ENCODE peak calls at places on chromosome 13, in eight cellular contexts. One of them, this sample, is unnamed.

GRCh38 chr13:95756072-95756471 is 79.1 kb downstream of the DNAJC3 start:
- DNase-seq in CD8-positive, alpha-beta memory T cell: no peak
- DNase-seq in caudate nucleus: no peak
- DNase-seq in tibial nerve: no peak
- DNase-seq in neural progenitor cell: no peak
- DNase-seq in ascending aorta: no peak
- DNase-seq in mesendoderm: peak; percentile 42
- DNase-seq in CD4-positive, alpha-beta memory T cell: no peak
- DNase-seq in this sample: no peak

GRCh38 chr13:80040219-80040976 is 300.5 kb downstream of the SPRY2 start:
- DNase-seq in mesendoderm: no peak
- DNase-seq in CD8-positive, alpha-beta memory T cell: no peak
- DNase-seq in neural progenitor cell: no peak
- DNase-seq in ascending aorta: no peak
- DNase-seq in tibial nerve: no peak
- DNase-seq in CD4-positive, alpha-beta memory T cell: no peak
- DNase-seq in caudate nucleus: no peak
- DNase-seq in this sample: no peak

GRCh38 chr13:24746618-24747247 is 17.2 kb upstream of the RNF17 start:
- DNase-seq in CD4-positive, alpha-beta memory T cell: no peak
- DNase-seq in ascending aorta: no peak
- DNase-seq in mesendoderm: peak; percentile 61
- DNase-seq in CD8-positive, alpha-beta memory T cell: no peak
- DNase-seq in caudate nucleus: no peak
- DNase-seq in tibial nerve: no peak
- DNase-seq in neural progenitor cell: peak; percentile 71
- DNase-seq in this sample: no peak

GRCh38 chr13:113742000-113742441 is 17.0 kb upstream of the TMEM255B start:
- DNase-seq in tibial nerve: no peak
- DNase-seq in neural progenitor cell: peak; percentile 53
- DNase-seq in ascending aorta: no peak
- DNase-seq in caudate nucleus: no peak
- DNase-seq in CD4-positive, alpha-beta memory T cell: no peak
- DNase-seq in mesendoderm: peak; percentile 50
- DNase-seq in CD8-positive, alpha-beta memory T cell: peak; percentile 32
- DNase-seq in this sample: no peak

GRCh38 chr13:50072676-50073075 is 57.4 kb downstream of the KCNRG start:
- DNase-seq in mesendoderm: no peak
- DNase-seq in caudate nucleus: no peak
- DNase-seq in CD8-positive, alpha-beta memory T cell: no peak
- DNase-seq in tibial nerve: no peak
- DNase-seq in CD4-positive, alpha-beta memory T cell: no peak
- DNase-seq in ascending aorta: no peak
- DNase-seq in neural progenitor cell: no peak
- DNase-seq in this sample: no peak

GRCh38 chr13:74061939-74062595 is 72.1 kb downstream of the KLF12 start:
- DNase-seq in CD4-positive, alpha-beta memory T cell: peak; percentile 66
- DNase-seq in neural progenitor cell: no peak
- DNase-seq in ascending aorta: no peak
- DNase-seq in mesendoderm: no peak
- DNase-seq in tibial nerve: no peak
- DNase-seq in CD8-positive, alpha-beta memory T cell: peak; percentile 53
- DNase-seq in caudate nucleus: no peak
- DNase-seq in this sample: no peak

GRCh38 chr13:113548778-113549621 is 35.6 kb upstream of the TFDP1 start:
- DNase-seq in mesendoderm: no peak
- DNase-seq in tibial nerve: no peak
- DNase-seq in CD8-positive, alpha-beta memory T cell: peak; percentile 17
- DNase-seq in ascending aorta: peak; percentile 53
- DNase-seq in CD4-positive, alpha-beta memory T cell: no peak
- DNase-seq in neural progenitor cell: no peak
- DNase-seq in caudate nucleus: no peak
- DNase-seq in this sample: no peak

GRCh38 chr13:76668716-76669115 is 217.5 kb downstream of the KCTD12 start:
- DNase-seq in neural progenitor cell: peak; percentile 10
- DNase-seq in CD4-positive, alpha-beta memory T cell: no peak
- DNase-seq in caudate nucleus: no peak
- DNase-seq in mesendoderm: no peak
- DNase-seq in tibial nerve: no peak
- DNase-seq in CD8-positive, alpha-beta memory T cell: no peak
- DNase-seq in ascending aorta: no peak
- DNase-seq in this sample: no peak

GRCh38 chr13:34926513-34926912 is 15.6 kb upstream of the NBEA start:
- DNase-seq in CD4-positive, alpha-beta memory T cell: no peak
- DNase-seq in caudate nucleus: no peak
- DNase-seq in tibial nerve: no peak
- DNase-seq in ascending aorta: no peak
- DNase-seq in neural progenitor cell: peak; percentile 61
- DNase-seq in CD8-positive, alpha-beta memory T cell: no peak
- DNase-seq in mesendoderm: peak; percentile 50
- DNase-seq in this sample: no peak

GRCh38 chr13:80276371-80277289 is 64.3 kb downstream of the SPRY2 start:
- DNase-seq in CD8-positive, alpha-beta memory T cell: no peak
- DNase-seq in mesendoderm: peak; percentile 45
- DNase-seq in ascending aorta: no peak
- DNase-seq in CD4-positive, alpha-beta memory T cell: no peak
- DNase-seq in tibial nerve: no peak
- DNase-seq in neural progenitor cell: peak; percentile 97
- DNase-seq in caudate nucleus: no peak
- DNase-seq in this sample: peak; percentile 67

GRCh38 chr13:79434578-79434977 is 28.5 kb upstream of the RBM26 start:
- DNase-seq in caudate nucleus: no peak
- DNase-seq in neural progenitor cell: no peak
- DNase-seq in tibial nerve: no peak
- DNase-seq in CD8-positive, alpha-beta memory T cell: no peak
- DNase-seq in mesendoderm: no peak
- DNase-seq in ascending aorta: no peak
- DNase-seq in CD4-positive, alpha-beta memory T cell: no peak
- DNase-seq in this sample: no peak

GRCh38 chr13:44413095-44413494 is 39.5 kb downstream of the SERP2 start:
- DNase-seq in tibial nerve: no peak
- DNase-seq in CD4-positive, alpha-beta memory T cell: no peak
- DNase-seq in mesendoderm: no peak
- DNase-seq in ascending aorta: no peak
- DNase-seq in caudate nucleus: no peak
- DNase-seq in CD8-positive, alpha-beta memory T cell: no peak
- DNase-seq in neural progenitor cell: no peak
- DNase-seq in this sample: no peak

GRCh38 chr13:113802090-113802531 is 43.1 kb downstream of the TMEM255B start:
- DNase-seq in ascending aorta: no peak
- DNase-seq in caudate nucleus: no peak
- DNase-seq in tibial nerve: no peak
- DNase-seq in CD4-positive, alpha-beta memory T cell: no peak
- DNase-seq in CD8-positive, alpha-beta memory T cell: peak; percentile 34
- DNase-seq in mesendoderm: peak; percentile 89
- DNase-seq in neural progenitor cell: peak; percentile 67
- DNase-seq in this sample: no peak

GRCh38 chr13:99320693-99321481 is 13.7 kb upstream of the GPR183 start:
- DNase-seq in CD8-positive, alpha-beta memory T cell: peak; percentile 64
- DNase-seq in ascending aorta: no peak
- DNase-seq in tibial nerve: no peak
- DNase-seq in mesendoderm: no peak
- DNase-seq in CD4-positive, alpha-beta memory T cell: peak; percentile 80
- DNase-seq in neural progenitor cell: no peak
- DNase-seq in caudate nucleus: no peak
- DNase-seq in this sample: no peak

GRCh38 chr13:64369121-64369520 is 2861.0 kb downstream of the PCDH9 start:
- DNase-seq in CD4-positive, alpha-beta memory T cell: no peak
- DNase-seq in tibial nerve: no peak
- DNase-seq in CD8-positive, alpha-beta memory T cell: no peak
- DNase-seq in caudate nucleus: no peak
- DNase-seq in ascending aorta: no peak
- DNase-seq in mesendoderm: no peak
- DNase-seq in neural progenitor cell: no peak
- DNase-seq in this sample: no peak

GRCh38 chr13:27141746-27142145 is 29.9 kb downstream of the USP12 start:
- DNase-seq in CD4-positive, alpha-beta memory T cell: no peak
- DNase-seq in tibial nerve: no peak
- DNase-seq in caudate nucleus: no peak
- DNase-seq in neural progenitor cell: no peak
- DNase-seq in mesendoderm: no peak
- DNase-seq in ascending aorta: no peak
- DNase-seq in CD8-positive, alpha-beta memory T cell: no peak
- DNase-seq in this sample: no peak

GRCh38 chr13:99384468-99384867 is 77.3 kb upstream of the GPR183 start:
- DNase-seq in CD8-positive, alpha-beta memory T cell: peak; percentile 57
- DNase-seq in mesendoderm: no peak
- DNase-seq in ascending aorta: peak; percentile 56
- DNase-seq in neural progenitor cell: no peak
- DNase-seq in caudate nucleus: no peak
- DNase-seq in CD4-positive, alpha-beta memory T cell: peak; percentile 59
- DNase-seq in tibial nerve: no peak
- DNase-seq in this sample: no peak

GRCh38 chr13:44111701-44112100 is 232.0 kb downstream of the LACC1 start:
- DNase-seq in mesendoderm: no peak
- DNase-seq in tibial nerve: no peak
- DNase-seq in ascending aorta: no peak
- DNase-seq in CD8-positive, alpha-beta memory T cell: no peak
- DNase-seq in caudate nucleus: no peak
- DNase-seq in CD4-positive, alpha-beta memory T cell: no peak
- DNase-seq in neural progenitor cell: no peak
- DNase-seq in this sample: no peak

GRCh38 chr13:102012299-102013293 is 389.3 kb downstream of the FGF14 start:
- DNase-seq in CD4-positive, alpha-beta memory T cell: no peak
- DNase-seq in ascending aorta: no peak
- DNase-seq in mesendoderm: no peak
- DNase-seq in tibial nerve: no peak
- DNase-seq in CD8-positive, alpha-beta memory T cell: no peak
- DNase-seq in neural progenitor cell: no peak
- DNase-seq in caudate nucleus: no peak
- DNase-seq in this sample: no peak

GRCh38 chr13:30333601-30334000 is 26.2 kb upstream of the KATNAL1 start:
- DNase-seq in ascending aorta: no peak
- DNase-seq in caudate nucleus: no peak
- DNase-seq in CD4-positive, alpha-beta memory T cell: no peak
- DNase-seq in mesendoderm: no peak
- DNase-seq in neural progenitor cell: no peak
- DNase-seq in CD8-positive, alpha-beta memory T cell: no peak
- DNase-seq in tibial nerve: no peak
- DNase-seq in this sample: no peak

GRCh38 chr13:30329009-30329585 is 21.7 kb upstream of the KATNAL1 start:
- DNase-seq in CD8-positive, alpha-beta memory T cell: no peak
- DNase-seq in CD4-positive, alpha-beta memory T cell: no peak
- DNase-seq in ascending aorta: no peak
- DNase-seq in neural progenitor cell: no peak
- DNase-seq in caudate nucleus: no peak
- DNase-seq in tibial nerve: no peak
- DNase-seq in mesendoderm: no peak
- DNase-seq in this sample: no peak

GRCh38 chr13:30332516-30333165 is 25.3 kb upstream of the KATNAL1 start:
- DNase-seq in caudate nucleus: no peak
- DNase-seq in mesendoderm: no peak
- DNase-seq in CD4-positive, alpha-beta memory T cell: no peak
- DNase-seq in ascending aorta: no peak
- DNase-seq in tibial nerve: no peak
- DNase-seq in CD8-positive, alpha-beta memory T cell: no peak
- DNase-seq in neural progenitor cell: no peak
- DNase-seq in this sample: no peak

GRCh38 chr13:30334663-30335386 is 27.5 kb upstream of the KATNAL1 start:
- DNase-seq in mesendoderm: peak; percentile 58
- DNase-seq in neural progenitor cell: peak; percentile 64
- DNase-seq in CD8-positive, alpha-beta memory T cell: no peak
- DNase-seq in ascending aorta: no peak
- DNase-seq in CD4-positive, alpha-beta memory T cell: peak; percentile 36
- DNase-seq in tibial nerve: no peak
- DNase-seq in caudate nucleus: no peak
- DNase-seq in this sample: peak; percentile 20

DNA sequence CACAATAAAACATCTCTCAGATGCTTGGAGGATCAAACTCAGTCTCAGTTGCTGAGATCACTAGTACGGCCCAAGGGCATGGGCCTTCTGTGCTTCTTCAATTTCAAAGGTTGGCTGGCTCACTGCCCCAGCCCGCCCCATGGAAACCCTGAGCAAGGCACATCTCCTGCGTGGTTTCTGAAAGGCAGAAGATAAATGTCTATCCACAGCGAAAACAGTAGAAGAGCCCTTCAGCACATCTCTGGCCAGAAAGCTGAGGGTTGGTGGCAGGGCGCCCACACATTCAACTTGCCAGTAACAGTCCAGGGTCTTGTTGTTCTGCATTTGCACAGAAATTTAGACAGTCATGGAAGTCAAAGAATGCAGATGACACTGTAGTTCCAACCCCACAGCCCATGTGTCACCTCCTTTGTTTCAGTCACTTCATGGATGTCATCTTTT is 24.0 kb upstream of the KATNAL1 start:
- DNase-seq in ascending aorta: peak; percentile 68
- DNase-seq in mesendoderm: no peak
- DNase-seq in CD4-positive, alpha-beta memory T cell: no peak
- DNase-seq in tibial nerve: no peak
- DNase-seq in caudate nucleus: no peak
- DNase-seq in CD8-positive, alpha-beta memory T cell: no peak
- DNase-seq in neural progenitor cell: no peak
- DNase-seq in this sample: no peak
- H3K27ac ChIP-seq in ascending aorta: no peak overlapping the region
- H3K27ac ChIP-seq in mesendoderm: no peak overlapping the region
- H3K27ac ChIP-seq in CD4-positive, alpha-beta memory T cell: no peak overlapping the region
- H3K27ac ChIP-seq in tibial nerve: peak overlapping the region; percentile 54
- H3K27ac ChIP-seq in caudate nucleus: no peak overlapping the region
- H3K27ac ChIP-seq in CD8-positive, alpha-beta memory T cell: no peak overlapping the region
- H3K27ac ChIP-seq in neural progenitor cell: no peak overlapping the region
- H3K27ac ChIP-seq in this sample: no peak overlapping the region

DNA sequence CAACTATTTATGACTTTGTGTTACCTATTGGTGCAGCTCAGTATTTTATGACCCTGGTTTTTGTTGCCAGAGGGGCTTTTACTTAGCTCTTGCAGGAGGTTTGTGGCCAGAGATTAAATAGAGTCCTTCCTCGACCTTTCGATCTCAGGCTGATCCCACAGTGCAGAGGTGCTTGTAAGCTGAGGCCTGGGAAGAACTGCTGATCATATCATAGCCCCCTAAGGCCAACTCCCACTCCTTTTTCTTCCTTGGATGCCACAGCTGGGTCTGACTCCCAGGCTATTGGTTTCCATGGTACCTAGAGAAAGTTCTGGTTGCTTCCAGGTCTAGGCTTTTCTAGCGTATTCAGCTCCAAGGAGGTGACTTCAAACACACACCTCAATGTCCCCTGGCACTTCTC is 324.9 kb downstream of the FOXO1 start:
- DNase-seq in neural progenitor cell: peak; percentile 36
- DNase-seq in ascending aorta: peak; percentile 25
- DNase-seq in caudate nucleus: no peak
- DNase-seq in tibial nerve: no peak
- DNase-seq in mesendoderm: peak; percentile 74
- DNase-seq in CD4-positive, alpha-beta memory T cell: no peak
- DNase-seq in CD8-positive, alpha-beta memory T cell: no peak
- DNase-seq in this sample: no peak
- H3K27ac ChIP-seq in neural progenitor cell: peak overlapping the region; percentile 87
- H3K27ac ChIP-seq in ascending aorta: no peak overlapping the region
- H3K27ac ChIP-seq in caudate nucleus: no peak overlapping the region
- H3K27ac ChIP-seq in tibial nerve: no peak overlapping the region
- H3K27ac ChIP-seq in mesendoderm: peak overlapping the region; percentile 58
- H3K27ac ChIP-seq in CD4-positive, alpha-beta memory T cell: no peak overlapping the region
- H3K27ac ChIP-seq in CD8-positive, alpha-beta memory T cell: no peak overlapping the region
- H3K27ac ChIP-seq in this sample: no peak overlapping the region

GRCh38 chr13:23679214-23679613 is 109.0 kb downstream of the TNFRSF19 start:
- DNase-seq in caudate nucleus: no peak
- DNase-seq in mesendoderm: no peak
- DNase-seq in CD8-positive, alpha-beta memory T cell: no peak
- DNase-seq in neural progenitor cell: no peak
- DNase-seq in ascending aorta: no peak
- DNase-seq in CD4-positive, alpha-beta memory T cell: no peak
- DNase-seq in tibial nerve: no peak
- DNase-seq in this sample: no peak
- H3K27ac ChIP-seq in caudate nucleus: no peak overlapping the region
- H3K27ac ChIP-seq in mesendoderm: no peak overlapping the region
- H3K27ac ChIP-seq in CD8-positive, alpha-beta memory T cell: no peak overlapping the region
- H3K27ac ChIP-seq in neural progenitor cell: no peak overlapping the region
- H3K27ac ChIP-seq in ascending aorta: no peak overlapping the region
- H3K27ac ChIP-seq in CD4-positive, alpha-beta memory T cell: no peak overlapping the region
- H3K27ac ChIP-seq in tibial nerve: no peak overlapping the region
- H3K27ac ChIP-seq in this sample: no peak overlapping the region

GRCh38 chr13:20814224-20814910 is 40.6 kb upstream of the EEF1AKMT1 start:
- DNase-seq in tibial nerve: peak; percentile 70
- DNase-seq in neural progenitor cell: no peak
- DNase-seq in mesendoderm: peak; percentile 40
- DNase-seq in ascending aorta: peak; percentile 96
- DNase-seq in CD4-positive, alpha-beta memory T cell: no peak
- DNase-seq in caudate nucleus: no peak
- DNase-seq in CD8-positive, alpha-beta memory T cell: no peak
- DNase-seq in this sample: no peak
- H3K27ac ChIP-seq in tibial nerve: peak overlapping the region; percentile 58
- H3K27ac ChIP-seq in neural progenitor cell: no peak overlapping the region
- H3K27ac ChIP-seq in mesendoderm: no peak overlapping the region
- H3K27ac ChIP-seq in ascending aorta: peak overlapping the region; percentile 87
- H3K27ac ChIP-seq in CD4-positive, alpha-beta memory T cell: no peak overlapping the region
- H3K27ac ChIP-seq in caudate nucleus: no peak overlapping the region
- H3K27ac ChIP-seq in CD8-positive, alpha-beta memory T cell: no peak overlapping the region
- H3K27ac ChIP-seq in this sample: no peak overlapping the region